ENCODE peak calls at places on chromosomes 2 and 18, in ten cellular contexts. X is body of pancreas; F is transverse colon; D is substantia nigra; T is CD4-positive, CD25-positive, alpha-beta regulatory T cell; U is IMR-90; P is H9; Z is upper lobe of right lung; A is MM.1S; G is heart right ventricle. H is an unnamed sample.

GRCh38 chr2:70795164-70795995 is 4.9 kb upstream of the FIGLA start:
- DNase-seq in U (no peak), P (no peak), T (no peak), F (no peak), G (no peak), X (no peak), Z (no peak), D (no peak), A (no peak), H (no peak)

GRCh38 chr18:23629444-23629946 is 33.2 kb downstream of the ANKRD29 start:
- DNase-seq in P (no peak), F (peak), D (no peak), U (no peak), Z (peak), G (no peak), A (peak), X (peak), T (no peak), H (no peak)

GRCh38 chr2:71483246-71483645 is 29.9 kb downstream of the DYSF start:
- DNase-seq in T (no peak), X (no peak), D (no peak), U (no peak), A (no peak), G (no peak), P (no peak), Z (peak), F (no peak), H (no peak)

GRCh38 chr2:204984421-204984925 is 439.2 kb downstream of the PARD3B start:
- DNase-seq in T (no peak), P (no peak), A (no peak), X (no peak), U (peak), F (no peak), D (no peak), G (no peak), Z (no peak), H (no peak)

GRCh38 chr18:7677424-7677823 is 110.3 kb downstream of the PTPRM start:
- DNase-seq in U (no peak), D (no peak), P (no peak), T (no peak), A (no peak), G (no peak), Z (no peak), F (no peak), X (no peak), H (no peak)

GRCh38 chr18:3794537-3795348 is 344.8 kb downstream of the TGIF1 start:
- DNase-seq in A (no peak), F (no peak), U (peak), D (no peak), T (no peak), Z (no peak), G (peak), P (no peak), X (peak), H (no peak)

GRCh38 chr2:17839959-17840358 is 23.7 kb downstream of the MSGN1 start:
- DNase-seq in A (no peak), D (no peak), P (no peak), G (no peak), U (no peak), X (no peak), Z (no peak), T (no peak), F (no peak), H (no peak)

GRCh38 chr2:31539505-31539904 is 41.2 kb downstream of the SRD5A2 start:
- DNase-seq in T (no peak), G (no peak), A (no peak), D (no peak), X (no peak), P (peak), F (no peak), U (no peak), Z (no peak), H (no peak)

GRCh38 chr2:10289891-10290290 is 12.8 kb upstream of the HPCAL1 start:
- DNase-seq in T (no peak), A (no peak), G (no peak), D (no peak), X (no peak), Z (no peak), P (no peak), U (peak), F (no peak), H (no peak)

GRCh38 chr18:55398858-55399257 is 189.1 kb downstream of the TCF4 start:
- DNase-seq in A (no peak), G (no peak), U (no peak), D (no peak), P (no peak), Z (no peak), F (no peak), T (no peak), X (no peak), H (no peak)

GRCh38 chr2:24793752-24794477 is 690 bp downstream of the CENPO start:
- DNase-seq in A (peak), X (no peak), F (no peak), T (no peak), D (no peak), U (peak), Z (no peak), P (peak), G (no peak), H (no peak)

GRCh38 chr2:126883661-126884030 is 15.0 kb upstream of the TEX51 start:
- DNase-seq in D (no peak), Z (no peak), U (no peak), G (no peak), T (no peak), X (no peak), A (no peak), F (no peak), P (peak), H (no peak)

GRCh38 chr2:63614448-63614968 is 25.7 kb downstream of the MDH1 start:
- DNase-seq in P (no peak), G (no peak), U (peak), A (no peak), X (no peak), F (no peak), D (no peak), T (no peak), Z (no peak), H (no peak)

GRCh38 chr2:167924556-167924955 is 322.8 kb downstream of the STK39 start:
- DNase-seq in T (no peak), Z (no peak), X (no peak), G (no peak), U (no peak), D (no peak), A (no peak), F (no peak), P (no peak), H (no peak)

GRCh38 chr2:178280261-178280852 is 86.0 kb downstream of the OSBPL6 start:
- DNase-seq in U (peak), X (peak), Z (no peak), D (no peak), P (no peak), G (peak), A (peak), T (no peak), F (no peak), H (no peak)

GRCh38 chr2:235521844-235522243 is 28.0 kb downstream of the AGAP1 start:
- DNase-seq in G (no peak), T (no peak), A (no peak), Z (no peak), F (no peak), U (no peak), D (no peak), P (no peak), X (no peak), H (no peak)

GRCh38 chr2:492178-492577 is 185.0 kb downstream of the TMEM18 start:
- DNase-seq in T (no peak), D (no peak), A (no peak), Z (no peak), U (no peak), G (no peak), F (no peak), X (no peak), P (no peak), H (no peak)

GRCh38 chr2:235555356-235555755 is 61.5 kb downstream of the AGAP1 start:
- DNase-seq in U (no peak), Z (no peak), X (no peak), G (no peak), F (no peak), D (no peak), P (no peak), A (no peak), T (no peak), H (no peak)

GRCh38 chr18:26460449-26461091 is 87.8 kb downstream of the KCTD1 start:
- DNase-seq in T (no peak), U (peak), G (peak), F (no peak), D (no peak), P (no peak), Z (no peak), A (peak), X (peak), H (no peak)

GRCh38 chr18:26458526-26459232 is 89.7 kb downstream of the KCTD1 start:
- DNase-seq in A (no peak), F (no peak), T (no peak), Z (no peak), G (no peak), X (no peak), U (peak), D (no peak), P (no peak), H (no peak)

GRCh38 chr18:26461405-26461804 is 86.9 kb downstream of the KCTD1 start:
- DNase-seq in T (no peak), D (no peak), U (no peak), G (no peak), Z (no peak), A (peak), P (no peak), X (no peak), F (no peak), H (no peak)

GRCh38 chr18:26459340-26459739 is 89.0 kb downstream of the KCTD1 start:
- DNase-seq in Z (no peak), A (no peak), U (no peak), T (no peak), D (no peak), X (no peak), G (no peak), P (no peak), F (no peak), H (no peak)

GRCh38 chr18:26459884-26460283 is 88.5 kb downstream of the KCTD1 start:
- DNase-seq in U (no peak), G (no peak), T (no peak), X (no peak), P (no peak), D (no peak), Z (no peak), A (no peak), F (no peak), H (no peak)
- H3K27ac ChIP-seq in U (no peak), G (no peak), T (no peak), X (no peak), P (no peak), D (no peak), Z (no peak), A (peak), F (no peak), H (no peak)

GRCh38 chr2:96626553-96626942 is 11.6 kb downstream of the KANSL3 start:
- DNase-seq in X (no peak), U (no peak), G (no peak), P (no peak), F (no peak), D (no peak), A (no peak), T (no peak), Z (no peak), H (no peak)
- H3K27ac ChIP-seq in X (no peak), U (no peak), G (peak), P (no peak), F (peak), D (no peak), A (no peak), T (no peak), Z (peak), H (no peak)

DNA sequence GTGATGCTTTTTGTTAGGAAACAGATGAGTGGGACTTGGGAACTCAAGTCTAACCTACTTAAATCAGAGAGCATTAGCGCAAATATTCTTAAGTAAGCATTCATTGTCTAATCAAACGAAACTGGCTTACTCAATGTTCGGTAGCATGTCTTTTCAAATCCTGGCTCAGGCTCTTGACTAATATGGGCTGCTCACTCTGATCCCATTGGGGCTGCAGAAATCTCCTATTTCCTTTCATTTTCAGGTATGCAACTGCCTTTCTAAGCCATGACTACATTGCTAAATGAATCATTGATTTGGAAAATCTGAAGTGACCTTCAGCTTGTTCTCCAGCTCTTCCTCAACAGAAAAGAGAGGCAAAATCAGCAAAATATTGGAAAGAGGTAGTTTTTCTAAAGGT is 2084.4 kb upstream of the PIK3C3 start:
- DNase-seq in X (no peak), G (no peak), D (no peak), T (no peak), A (no peak), P (no peak), U (no peak), Z (no peak), F (no peak), H (no peak)
- H3K27ac ChIP-seq in X (no peak), G (no peak), D (no peak), T (no peak), A (no peak), P (no peak), U (no peak), Z (no peak), F (no peak), H (no peak)

GRCh38 chr2:45714679-45715078 is 63.2 kb downstream of the PRKCE start:
- DNase-seq in D (no peak), Z (no peak), P (no peak), A (no peak), U (no peak), X (no peak), T (no peak), F (no peak), G (no peak), H (no peak)

GRCh38 chr2:45712538-45712937 is 61.1 kb downstream of the PRKCE start:
- DNase-seq in Z (no peak), D (no peak), G (no peak), F (peak), U (no peak), A (no peak), T (no peak), P (no peak), X (peak), H (no peak)

GRCh38 chr2:45713126-45713525 is 61.7 kb downstream of the PRKCE start:
- DNase-seq in F (no peak), Z (no peak), G (no peak), U (no peak), T (no peak), P (no peak), D (no peak), A (no peak), X (no peak), H (no peak)

GRCh38 chr2:45715601-45716379 is 64.3 kb downstream of the PRKCE start:
- DNase-seq in Z (no peak), A (no peak), P (no peak), D (no peak), X (no peak), G (no peak), U (no peak), F (no peak), T (no peak), H (no peak)

GRCh38 chr2:45713591-45713990 is 62.1 kb downstream of the PRKCE start:
- DNase-seq in T (no peak), Z (no peak), F (no peak), D (no peak), U (no peak), X (no peak), P (no peak), G (no peak), A (peak), H (no peak)
- H3K27ac ChIP-seq in T (no peak), Z (no peak), F (no peak), D (no peak), U (no peak), X (no peak), P (no peak), G (no peak), A (peak), H (no peak)

GRCh38 chr2:230793573-230794359 is 71.0 kb upstream of the ITM2C start:
- DNase-seq in U (peak), P (no peak), F (peak), T (peak), D (peak), Z (no peak), A (no peak), X (peak), G (peak), H (no peak)
- H3K27ac ChIP-seq in U (peak), P (no peak), F (peak), T (peak), D (peak), Z (peak), A (no peak), X (no peak), G (peak), H (peak)

GRCh38 chr18:63410792-63411191 is 11.5 kb downstream of the VPS4B start:
- DNase-seq in T (no peak), U (peak), D (no peak), X (no peak), F (no peak), A (no peak), Z (no peak), G (no peak), P (no peak), H (no peak)
- H3K27ac ChIP-seq in T (peak), U (no peak), D (no peak), X (no peak), F (no peak), A (no peak), Z (no peak), G (no peak), P (no peak), H (no peak)

GRCh38 chr2:109260116-109260855 is 131.3 kb downstream of the SH3RF3 start:
- DNase-seq in A (no peak), G (no peak), X (no peak), D (no peak), P (no peak), T (no peak), Z (no peak), U (no peak), F (no peak), H (no peak)
- H3K27ac ChIP-seq in A (no peak), G (no peak), X (no peak), D (no peak), P (no peak), T (no peak), Z (no peak), U (no peak), F (no peak), H (no peak)